ENCODE peak calls at places on chromosomes 3 and 15, in eight cellular contexts. One of them, this sample, is unnamed.

GRCh38 chr3:39469945-39470344 is 2.5 kb downstream of the MOBP start:
- DNase-seq in hippocampal formation: no peak
- DNase-seq in amniotic epithelial cell: no peak
- DNase-seq in stimulated activated naive B cell treated with anti-CD40 and anti-IgM and Interleukin-4, amounts not matched to agents 10 μg/mL and 1 μg/mL and 100 μg/mL, for 72 hours: no peak
- DNase-seq in NCI-H748 treated with DMSO at 0.1 percent for 48 hours: no peak
- DNase-seq in RWPE1: no peak
- DNase-seq in T-helper 17 cell: no peak
- DNase-seq in EL: no peak
- DNase-seq in this sample: no peak

GRCh38 chr3:6416049-6416661 is 444.8 kb upstream of the GRM7 start:
- DNase-seq in hippocampal formation: no peak
- DNase-seq in amniotic epithelial cell: no peak
- DNase-seq in stimulated activated naive B cell treated with anti-CD40 and anti-IgM and Interleukin-4, amounts not matched to agents 10 μg/mL and 1 μg/mL and 100 μg/mL, for 72 hours: no peak
- DNase-seq in NCI-H748 treated with DMSO at 0.1 percent for 48 hours: no peak
- DNase-seq in RWPE1: no peak
- DNase-seq in T-helper 17 cell: no peak
- DNase-seq in EL: no peak
- DNase-seq in this sample: no peak

GRCh38 chr3:37762698-37763097 is 99.0 kb upstream of the CTDSPL start:
- DNase-seq in hippocampal formation: no peak
- DNase-seq in amniotic epithelial cell: peak
- DNase-seq in stimulated activated naive B cell treated with anti-CD40 and anti-IgM and Interleukin-4, amounts not matched to agents 10 μg/mL and 1 μg/mL and 100 μg/mL, for 72 hours: no peak
- DNase-seq in NCI-H748 treated with DMSO at 0.1 percent for 48 hours: no peak
- DNase-seq in RWPE1: no peak
- DNase-seq in T-helper 17 cell: no peak
- DNase-seq in EL: no peak
- DNase-seq in this sample: no peak

GRCh38 chr3:123791417-123791816 is 92.7 kb downstream of the MYLK start:
- DNase-seq in hippocampal formation: no peak
- DNase-seq in amniotic epithelial cell: peak
- DNase-seq in stimulated activated naive B cell treated with anti-CD40 and anti-IgM and Interleukin-4, amounts not matched to agents 10 μg/mL and 1 μg/mL and 100 μg/mL, for 72 hours: no peak
- DNase-seq in NCI-H748 treated with DMSO at 0.1 percent for 48 hours: no peak
- DNase-seq in RWPE1: no peak
- DNase-seq in T-helper 17 cell: no peak
- DNase-seq in EL: peak
- DNase-seq in this sample: no peak

GRCh38 chr15:90531147-90531546 is 1.4 kb downstream of the CRTC3 start:
- DNase-seq in hippocampal formation: peak
- DNase-seq in amniotic epithelial cell: no peak
- DNase-seq in stimulated activated naive B cell treated with anti-CD40 and anti-IgM and Interleukin-4, amounts not matched to agents 10 μg/mL and 1 μg/mL and 100 μg/mL, for 72 hours: no peak
- DNase-seq in NCI-H748 treated with DMSO at 0.1 percent for 48 hours: no peak
- DNase-seq in RWPE1: peak
- DNase-seq in T-helper 17 cell: no peak
- DNase-seq in EL: no peak
- DNase-seq in this sample: no peak

GRCh38 chr3:76432396-76432795 is 607.5 kb upstream of the ROBO2 start:
- DNase-seq in hippocampal formation: no peak
- DNase-seq in amniotic epithelial cell: no peak
- DNase-seq in stimulated activated naive B cell treated with anti-CD40 and anti-IgM and Interleukin-4, amounts not matched to agents 10 μg/mL and 1 μg/mL and 100 μg/mL, for 72 hours: no peak
- DNase-seq in NCI-H748 treated with DMSO at 0.1 percent for 48 hours: no peak
- DNase-seq in RWPE1: no peak
- DNase-seq in T-helper 17 cell: no peak
- DNase-seq in EL: no peak
- DNase-seq in this sample: no peak

GRCh38 chr3:141360888-141361598 is 7.3 kb upstream of the ZBTB38 start:
- DNase-seq in hippocampal formation: peak
- DNase-seq in amniotic epithelial cell: peak
- DNase-seq in stimulated activated naive B cell treated with anti-CD40 and anti-IgM and Interleukin-4, amounts not matched to agents 10 μg/mL and 1 μg/mL and 100 μg/mL, for 72 hours: no peak
- DNase-seq in NCI-H748 treated with DMSO at 0.1 percent for 48 hours: peak
- DNase-seq in RWPE1: peak
- DNase-seq in T-helper 17 cell: no peak
- DNase-seq in EL: peak
- DNase-seq in this sample: no peak

GRCh38 chr15:66298803-66299251 is 5.5 kb downstream of the DIS3L start:
- DNase-seq in hippocampal formation: no peak
- DNase-seq in amniotic epithelial cell: no peak
- DNase-seq in stimulated activated naive B cell treated with anti-CD40 and anti-IgM and Interleukin-4, amounts not matched to agents 10 μg/mL and 1 μg/mL and 100 μg/mL, for 72 hours: no peak
- DNase-seq in NCI-H748 treated with DMSO at 0.1 percent for 48 hours: no peak
- DNase-seq in RWPE1: peak
- DNase-seq in T-helper 17 cell: no peak
- DNase-seq in EL: peak
- DNase-seq in this sample: no peak

GRCh38 chr3:76753599-76753998 is 286.3 kb upstream of the ROBO2 start:
- DNase-seq in hippocampal formation: no peak
- DNase-seq in amniotic epithelial cell: no peak
- DNase-seq in stimulated activated naive B cell treated with anti-CD40 and anti-IgM and Interleukin-4, amounts not matched to agents 10 μg/mL and 1 μg/mL and 100 μg/mL, for 72 hours: no peak
- DNase-seq in NCI-H748 treated with DMSO at 0.1 percent for 48 hours: peak
- DNase-seq in RWPE1: no peak
- DNase-seq in T-helper 17 cell: no peak
- DNase-seq in EL: no peak
- DNase-seq in this sample: no peak

GRCh38 chr15:47388299-47388698 is 329.0 kb upstream of the SEMA6D start:
- DNase-seq in hippocampal formation: no peak
- DNase-seq in amniotic epithelial cell: no peak
- DNase-seq in stimulated activated naive B cell treated with anti-CD40 and anti-IgM and Interleukin-4, amounts not matched to agents 10 μg/mL and 1 μg/mL and 100 μg/mL, for 72 hours: no peak
- DNase-seq in NCI-H748 treated with DMSO at 0.1 percent for 48 hours: no peak
- DNase-seq in RWPE1: peak
- DNase-seq in T-helper 17 cell: no peak
- DNase-seq in EL: no peak
- DNase-seq in this sample: no peak

GRCh38 chr15:40104296-40104864 is 4.3 kb downstream of the BMF start:
- DNase-seq in hippocampal formation: no peak
- DNase-seq in amniotic epithelial cell: no peak
- DNase-seq in stimulated activated naive B cell treated with anti-CD40 and anti-IgM and Interleukin-4, amounts not matched to agents 10 μg/mL and 1 μg/mL and 100 μg/mL, for 72 hours: no peak
- DNase-seq in NCI-H748 treated with DMSO at 0.1 percent for 48 hours: no peak
- DNase-seq in RWPE1: no peak
- DNase-seq in T-helper 17 cell: no peak
- DNase-seq in EL: no peak
- DNase-seq in this sample: no peak

GRCh38 chr3:12350151-12350813 is 61.4 kb downstream of the PPARG start:
- DNase-seq in hippocampal formation: no peak
- DNase-seq in amniotic epithelial cell: peak
- DNase-seq in stimulated activated naive B cell treated with anti-CD40 and anti-IgM and Interleukin-4, amounts not matched to agents 10 μg/mL and 1 μg/mL and 100 μg/mL, for 72 hours: no peak
- DNase-seq in NCI-H748 treated with DMSO at 0.1 percent for 48 hours: no peak
- DNase-seq in RWPE1: no peak
- DNase-seq in T-helper 17 cell: no peak
- DNase-seq in EL: no peak
- DNase-seq in this sample: no peak

GRCh38 chr15:52529289-52529929 is 729 bp upstream of the MYO5A start:
- DNase-seq in hippocampal formation: no peak
- DNase-seq in amniotic epithelial cell: peak
- DNase-seq in stimulated activated naive B cell treated with anti-CD40 and anti-IgM and Interleukin-4, amounts not matched to agents 10 μg/mL and 1 μg/mL and 100 μg/mL, for 72 hours: peak
- DNase-seq in NCI-H748 treated with DMSO at 0.1 percent for 48 hours: no peak
- DNase-seq in RWPE1: no peak
- DNase-seq in T-helper 17 cell: no peak
- DNase-seq in EL: no peak
- DNase-seq in this sample: no peak

GRCh38 chr3:70805044-70805732 is 492.8 kb upstream of the MDFIC2 start:
- DNase-seq in hippocampal formation: no peak
- DNase-seq in amniotic epithelial cell: peak
- DNase-seq in stimulated activated naive B cell treated with anti-CD40 and anti-IgM and Interleukin-4, amounts not matched to agents 10 μg/mL and 1 μg/mL and 100 μg/mL, for 72 hours: no peak
- DNase-seq in NCI-H748 treated with DMSO at 0.1 percent for 48 hours: no peak
- DNase-seq in RWPE1: no peak
- DNase-seq in T-helper 17 cell: no peak
- DNase-seq in EL: peak
- DNase-seq in this sample: no peak

GRCh38 chr3:39721076-39721475 is 88.3 kb upstream of the MYRIP start:
- DNase-seq in hippocampal formation: no peak
- DNase-seq in amniotic epithelial cell: no peak
- DNase-seq in stimulated activated naive B cell treated with anti-CD40 and anti-IgM and Interleukin-4, amounts not matched to agents 10 μg/mL and 1 μg/mL and 100 μg/mL, for 72 hours: no peak
- DNase-seq in NCI-H748 treated with DMSO at 0.1 percent for 48 hours: no peak
- DNase-seq in RWPE1: no peak
- DNase-seq in T-helper 17 cell: no peak
- DNase-seq in EL: no peak
- DNase-seq in this sample: no peak

GRCh38 chr3:148861277-148861869 is 3.7 kb upstream of the CPA3 start:
- DNase-seq in hippocampal formation: peak
- DNase-seq in amniotic epithelial cell: peak
- DNase-seq in stimulated activated naive B cell treated with anti-CD40 and anti-IgM and Interleukin-4, amounts not matched to agents 10 μg/mL and 1 μg/mL and 100 μg/mL, for 72 hours: no peak
- DNase-seq in NCI-H748 treated with DMSO at 0.1 percent for 48 hours: peak
- DNase-seq in RWPE1: peak
- DNase-seq in T-helper 17 cell: no peak
- DNase-seq in EL: peak
- DNase-seq in this sample: no peak

GRCh38 chr15:68054658-68055223 is 626 bp downstream of the PIAS1 start:
- DNase-seq in hippocampal formation: peak
- DNase-seq in amniotic epithelial cell: peak
- DNase-seq in stimulated activated naive B cell treated with anti-CD40 and anti-IgM and Interleukin-4, amounts not matched to agents 10 μg/mL and 1 μg/mL and 100 μg/mL, for 72 hours: no peak
- DNase-seq in NCI-H748 treated with DMSO at 0.1 percent for 48 hours: peak
- DNase-seq in RWPE1: peak
- DNase-seq in T-helper 17 cell: peak
- DNase-seq in EL: peak
- DNase-seq in this sample: peak

GRCh38 chr15:70252056-70252935 is 154.6 kb upstream of the TLE3 start:
- DNase-seq in hippocampal formation: no peak
- DNase-seq in amniotic epithelial cell: no peak
- DNase-seq in stimulated activated naive B cell treated with anti-CD40 and anti-IgM and Interleukin-4, amounts not matched to agents 10 μg/mL and 1 μg/mL and 100 μg/mL, for 72 hours: no peak
- DNase-seq in NCI-H748 treated with DMSO at 0.1 percent for 48 hours: peak
- DNase-seq in RWPE1: peak
- DNase-seq in T-helper 17 cell: no peak
- DNase-seq in EL: no peak
- DNase-seq in this sample: peak

GRCh38 chr3:109563149-109563548 is 225.8 kb upstream of the DPPA4 start:
- DNase-seq in hippocampal formation: no peak
- DNase-seq in amniotic epithelial cell: no peak
- DNase-seq in stimulated activated naive B cell treated with anti-CD40 and anti-IgM and Interleukin-4, amounts not matched to agents 10 μg/mL and 1 μg/mL and 100 μg/mL, for 72 hours: no peak
- DNase-seq in NCI-H748 treated with DMSO at 0.1 percent for 48 hours: no peak
- DNase-seq in RWPE1: no peak
- DNase-seq in T-helper 17 cell: no peak
- DNase-seq in EL: no peak
- DNase-seq in this sample: no peak

GRCh38 chr15:25710184-25710583 is 152.9 kb downstream of the ATP10A start:
- DNase-seq in hippocampal formation: no peak
- DNase-seq in amniotic epithelial cell: no peak
- DNase-seq in stimulated activated naive B cell treated with anti-CD40 and anti-IgM and Interleukin-4, amounts not matched to agents 10 μg/mL and 1 μg/mL and 100 μg/mL, for 72 hours: peak
- DNase-seq in NCI-H748 treated with DMSO at 0.1 percent for 48 hours: no peak
- DNase-seq in RWPE1: no peak
- DNase-seq in T-helper 17 cell: no peak
- DNase-seq in EL: peak
- DNase-seq in this sample: no peak

GRCh38 chr3:15205482-15205933 is 538 bp upstream of the CAPN7 start:
- DNase-seq in hippocampal formation: no peak
- DNase-seq in amniotic epithelial cell: no peak
- DNase-seq in stimulated activated naive B cell treated with anti-CD40 and anti-IgM and Interleukin-4, amounts not matched to agents 10 μg/mL and 1 μg/mL and 100 μg/mL, for 72 hours: no peak
- DNase-seq in NCI-H748 treated with DMSO at 0.1 percent for 48 hours: no peak
- DNase-seq in RWPE1: no peak
- DNase-seq in T-helper 17 cell: no peak
- DNase-seq in EL: no peak
- DNase-seq in this sample: no peak

GRCh38 chr3:183439510-183439909 is 11.1 kb upstream of the MCF2L2 start:
- DNase-seq in hippocampal formation: no peak
- DNase-seq in amniotic epithelial cell: peak
- DNase-seq in stimulated activated naive B cell treated with anti-CD40 and anti-IgM and Interleukin-4, amounts not matched to agents 10 μg/mL and 1 μg/mL and 100 μg/mL, for 72 hours: no peak
- DNase-seq in NCI-H748 treated with DMSO at 0.1 percent for 48 hours: no peak
- DNase-seq in RWPE1: no peak
- DNase-seq in T-helper 17 cell: no peak
- DNase-seq in EL: peak
- DNase-seq in this sample: no peak

GRCh38 chr3:58043933-58044332 is 35.7 kb downstream of the FLNB start:
- DNase-seq in hippocampal formation: no peak
- DNase-seq in amniotic epithelial cell: no peak
- DNase-seq in stimulated activated naive B cell treated with anti-CD40 and anti-IgM and Interleukin-4, amounts not matched to agents 10 μg/mL and 1 μg/mL and 100 μg/mL, for 72 hours: no peak
- DNase-seq in NCI-H748 treated with DMSO at 0.1 percent for 48 hours: no peak
- DNase-seq in RWPE1: no peak
- DNase-seq in T-helper 17 cell: no peak
- DNase-seq in EL: peak
- DNase-seq in this sample: no peak

GRCh38 chr3:125151916-125152315 is 60.6 kb downstream of the SLC12A8 start:
- DNase-seq in hippocampal formation: no peak
- DNase-seq in amniotic epithelial cell: peak
- DNase-seq in stimulated activated naive B cell treated with anti-CD40 and anti-IgM and Interleukin-4, amounts not matched to agents 10 μg/mL and 1 μg/mL and 100 μg/mL, for 72 hours: no peak
- DNase-seq in NCI-H748 treated with DMSO at 0.1 percent for 48 hours: no peak
- DNase-seq in RWPE1: no peak
- DNase-seq in T-helper 17 cell: no peak
- DNase-seq in EL: no peak
- DNase-seq in this sample: no peak

GRCh38 chr3:126546549-126547239 is 12.0 kb downstream of the C3orf22 start:
- DNase-seq in hippocampal formation: no peak
- DNase-seq in amniotic epithelial cell: no peak
- DNase-seq in stimulated activated naive B cell treated with anti-CD40 and anti-IgM and Interleukin-4, amounts not matched to agents 10 μg/mL and 1 μg/mL and 100 μg/mL, for 72 hours: no peak
- DNase-seq in NCI-H748 treated with DMSO at 0.1 percent for 48 hours: no peak
- DNase-seq in RWPE1: no peak
- DNase-seq in T-helper 17 cell: no peak
- DNase-seq in EL: no peak
- DNase-seq in this sample: no peak